ENCODE peak calls at places on chromosomes 1 and 21, in nine cellular contexts. S, H, V, M, Z, W, O, G and C are unnamed samples.

GRCh38 chr1:4422496-4423289 is 231.7 kb upstream of the AJAP1 start:
- DNase-seq in G (no peak), V (no peak), Z (no peak), S (no peak), O (no peak), W (no peak), M (peak; percentile 55), H (no peak), C (peak; percentile 5)

GRCh38 chr1:151619489-151620093 is 7.7 kb downstream of the SNX27 start:
- DNase-seq in S (peak; percentile 56), Z (no peak), H (no peak), G (no peak), M (no peak), W (no peak), V (no peak), O (peak; percentile 51), C (peak; percentile 82)

GRCh38 chr1:160637821-160638539 is 8.9 kb downstream of the SLAMF1 start:
- DNase-seq in V (no peak), H (no peak), Z (no peak), M (no peak), G (no peak), S (no peak), O (peak; percentile 34), W (no peak), C (peak; percentile 66)

GRCh38 chr1:83860506-83861221 is 138.3 kb downstream of the TTLL7 start:
- DNase-seq in W (peak; percentile 87), M (peak; percentile 94), H (no peak), Z (peak; percentile 15), O (peak; percentile 50), S (no peak), G (peak; percentile 61), V (peak; percentile 58), C (peak; percentile 42)

GRCh38 chr1:197391303-197392226 is 123.5 kb downstream of the CRB1 start:
- DNase-seq in G (no peak), M (no peak), W (no peak), Z (no peak), H (no peak), S (no peak), O (peak; percentile 16), V (no peak), C (peak; percentile 24)

GRCh38 chr1:115428676-115429075 is 90.6 kb upstream of the NGF start:
- DNase-seq in O (no peak), V (no peak), Z (no peak), M (no peak), G (no peak), H (no peak), W (no peak), S (no peak), C (no peak)

GRCh38 chr1:177770096-177770495 is 199.8 kb downstream of the SEC16B start:
- DNase-seq in G (no peak), O (no peak), Z (no peak), M (no peak), V (no peak), H (no peak), W (no peak), S (no peak), C (no peak)

GRCh38 chr1:98048234-98048633 is 127.4 kb upstream of the DPYD start:
- DNase-seq in G (peak; percentile 80), O (peak; percentile 92), H (peak; percentile 76), W (peak; percentile 60), S (peak; percentile 85), M (peak; percentile 87), Z (peak; percentile 46), V (peak; percentile 62), C (peak; percentile 94)

GRCh38 chr1:96473791-96474452 is 247.7 kb upstream of the PTBP2 start:
- DNase-seq in O (no peak), G (peak; percentile 71), M (no peak), W (no peak), Z (no peak), V (no peak), S (no peak), H (no peak), C (peak; percentile 57)

GRCh38 chr1:230828421-230828820 is 39.9 kb downstream of the C1orf198 start:
- DNase-seq in G (no peak), S (no peak), H (no peak), W (no peak), O (no peak), V (no peak), Z (no peak), M (peak; percentile 22), C (no peak)

GRCh38 chr1:109252893-109253802 is 3.8 kb downstream of the CELSR2 start:
- DNase-seq in Z (peak; percentile 59), G (peak; percentile 37), H (peak; percentile 83), W (peak; percentile 78), O (peak; percentile 52), M (no peak), V (no peak), S (no peak), C (no peak)

DNA sequence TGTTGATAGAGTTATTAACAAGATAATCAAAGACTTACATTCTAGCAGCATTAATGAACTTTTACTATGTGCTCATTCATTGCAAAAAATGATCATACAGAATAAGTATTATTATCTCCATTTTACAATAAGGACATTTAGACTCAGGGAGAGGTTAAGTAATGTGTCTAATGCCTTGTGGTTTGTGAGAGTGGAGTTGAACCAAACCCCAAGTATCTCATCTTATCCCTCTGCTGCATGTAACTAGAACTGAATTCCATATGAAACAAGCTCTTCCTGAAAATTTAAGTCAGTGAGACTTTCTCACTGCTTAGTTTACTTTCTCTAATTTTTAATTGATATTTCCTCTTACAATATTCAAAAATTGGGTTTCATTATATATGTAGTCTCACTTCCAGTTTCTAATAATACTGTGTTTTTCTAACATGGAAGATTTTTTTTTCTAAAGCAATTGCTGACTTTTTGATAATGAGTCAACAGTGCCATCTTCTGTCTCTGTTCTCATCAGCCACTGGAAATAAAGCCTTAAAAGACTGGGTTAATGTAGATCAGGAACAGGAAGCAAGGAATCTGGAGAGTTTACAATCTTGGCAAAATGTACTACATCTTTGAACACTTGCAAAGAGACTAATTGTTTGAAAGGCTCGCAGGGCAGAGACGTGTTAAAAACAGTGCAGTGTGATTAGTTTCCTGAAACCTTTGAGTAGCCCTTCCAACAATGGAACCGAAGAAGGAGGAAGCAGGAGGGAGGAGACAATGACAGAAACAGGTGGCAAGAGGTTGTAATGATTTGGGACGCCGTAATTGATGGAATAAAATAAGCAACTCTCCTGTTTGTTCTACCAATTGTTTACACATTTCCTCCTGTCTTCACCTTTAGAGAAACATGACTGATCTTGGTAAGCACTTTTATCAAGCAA is 567.6 kb downstream of the MRPL39 start:
- DNase-seq in S (no peak), H (no peak), O (no peak), M (no peak), V (no peak), G (no peak), W (no peak), Z (no peak), C (peak; percentile 7)
- H3K4me3 ChIP-seq in S (peak overlapping the region; percentile 27), H (peak overlapping the region; percentile 52), O (no peak overlapping the region), M (no peak overlapping the region), V (no peak overlapping the region), G (peak overlapping the region; percentile 14), W (no peak overlapping the region), Z (no peak overlapping the region), C (no peak overlapping the region)

GRCh38 chr1:203186446-203187305 is at the start of gene CHI3L1:
- DNase-seq in O (peak; percentile 87), W (peak; percentile 57), H (no peak), S (no peak), G (no peak), V (no peak), Z (peak; percentile 60), M (no peak), C (no peak)
- H3K4me3 ChIP-seq in O (peak within 1 kb of the TSS; percentile 6), W (no peak within 1 kb of the TSS), H (no peak within 1 kb of the TSS), S (no peak within 1 kb of the TSS), G (no peak within 1 kb of the TSS), V (no peak within 1 kb of the TSS), Z (no peak within 1 kb of the TSS), M (no peak within 1 kb of the TSS), C (no peak within 1 kb of the TSS)

DNA sequence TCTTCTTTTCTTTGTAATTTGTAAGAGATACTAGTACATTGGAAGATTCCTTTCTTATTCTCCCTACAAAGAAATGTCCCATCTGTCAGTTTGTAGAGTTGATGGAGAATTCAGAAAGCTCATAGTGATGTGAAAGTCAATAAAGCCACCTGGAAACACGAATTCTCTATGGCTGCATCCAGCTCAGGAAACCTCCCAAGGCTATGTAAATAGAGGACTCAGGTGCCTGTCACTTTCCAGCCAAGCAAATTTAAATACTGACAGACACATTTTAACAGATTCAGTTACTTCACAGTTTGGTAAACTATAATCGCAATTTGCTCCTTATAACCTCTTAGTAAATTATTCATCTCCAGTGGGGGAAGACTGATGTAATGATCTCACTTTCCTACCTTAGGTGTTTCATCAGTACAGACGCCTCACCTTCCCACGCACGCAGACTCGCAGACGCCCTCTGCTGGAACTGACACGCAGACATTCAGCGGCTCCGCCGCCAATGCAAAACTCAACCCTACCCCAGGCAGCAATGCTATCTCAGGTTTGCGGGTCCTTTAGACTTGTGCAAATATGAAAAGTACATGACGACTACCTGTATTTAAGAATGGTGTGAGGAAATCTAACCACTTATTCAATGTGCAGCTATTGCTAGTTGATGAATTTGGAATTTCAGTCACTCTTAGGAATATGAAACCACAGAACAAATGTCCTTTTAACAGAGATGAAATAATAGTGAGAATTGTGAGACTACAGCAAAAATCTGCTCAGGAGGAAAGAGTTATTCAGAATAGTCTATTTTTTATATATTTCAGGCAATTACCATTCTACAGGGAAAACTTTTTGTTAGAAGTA is 60.6 kb downstream of the PTPRC start:
- DNase-seq in M (peak; percentile 79), Z (no peak), S (no peak), W (peak; percentile 37), H (peak; percentile 35), O (peak; percentile 48), V (no peak), G (peak; percentile 77), C (peak; percentile 56)
- H3K4me3 ChIP-seq in M (no peak overlapping the region), Z (no peak overlapping the region), S (no peak overlapping the region), W (no peak overlapping the region), H (no peak overlapping the region), O (no peak overlapping the region), V (no peak overlapping the region), G (no peak overlapping the region), C (peak overlapping the region; percentile 23)

GRCh38 chr1:204360314-204360713 is 585 bp upstream of the PLEKHA6 start:
- DNase-seq in Z (no peak), M (no peak), G (no peak), W (no peak), H (no peak), V (no peak), O (no peak), S (no peak), C (no peak)

GRCh38 chr1:204359474-204360255 is at the start of gene PLEKHA6:
- DNase-seq in O (peak; percentile 65), M (peak; percentile 83), Z (no peak), W (no peak), H (peak; percentile 92), V (no peak), S (no peak), G (peak; percentile 55), C (peak; percentile 65)

GRCh38 chr1:204358145-204358544 is 1.6 kb downstream of the PLEKHA6 start:
- DNase-seq in Z (no peak), S (no peak), O (no peak), H (peak; percentile 62), V (no peak), G (no peak), W (no peak), M (no peak), C (no peak)

GRCh38 chr1:204358605-204359004 is 1.1 kb downstream of the PLEKHA6 start:
- DNase-seq in M (no peak), W (no peak), S (no peak), O (no peak), G (no peak), V (no peak), Z (no peak), H (peak; percentile 36), C (no peak)

DNA sequence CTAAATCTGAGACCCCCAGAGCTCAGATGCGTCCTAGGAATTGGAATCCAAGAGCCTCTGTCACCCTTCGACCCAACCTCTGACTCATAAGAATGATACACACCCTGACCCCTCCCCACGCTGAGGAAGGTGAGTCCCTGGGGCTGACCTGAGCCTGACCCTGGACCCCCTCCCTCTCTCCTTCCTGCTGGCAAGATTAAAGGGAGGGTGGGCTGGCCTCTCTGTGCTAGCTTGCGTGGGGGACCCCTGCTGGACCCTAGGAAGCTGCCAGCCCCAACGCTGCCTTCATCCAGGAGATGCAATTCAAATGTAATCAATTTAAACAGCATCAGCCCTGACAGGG is 627 bp downstream of the PLEKHA6 start:
- DNase-seq in H (no peak), O (no peak), W (no peak), S (no peak), Z (no peak), V (no peak), G (no peak), M (peak; percentile 66), C (no peak)
- H3K4me3 ChIP-seq in H (peak overlapping the region; percentile 67), O (no peak overlapping the region), W (no peak overlapping the region), S (peak overlapping the region; percentile 39), Z (no peak overlapping the region), V (no peak overlapping the region), G (no peak overlapping the region), M (no peak overlapping the region), C (no peak overlapping the region)